ENCODE peak calls at places on chromosomes 1 and 21, in eight cellular contexts. One of them, this sample, is unnamed.

GRCh38 chr1:66533804-66534745 is at the start of gene SGIP1:
- DNase-seq in aorta: peak; percentile 86
- DNase-seq in uterus: peak; percentile 68
- DNase-seq in cerebellar nuclear complex: peak; percentile 30
- DNase-seq in IMR-90: peak; percentile 88
- DNase-seq in CD8-positive, alpha-beta memory T cell: no peak
- DNase-seq in EL: peak; percentile 81
- DNase-seq in nephron progenitor cell: peak; percentile 56
- DNase-seq in this sample: peak; percentile 64

GRCh38 chr1:232450626-232451025 is 179.3 kb downstream of the SIPA1L2 start:
- DNase-seq in aorta: no peak
- DNase-seq in uterus: no peak
- DNase-seq in IMR-90: peak; percentile 45
- DNase-seq in CD8-positive, alpha-beta memory T cell: no peak
- DNase-seq in nephron progenitor cell: no peak
- DNase-seq in cerebellar nuclear complex: no peak
- DNase-seq in EL: peak; percentile 30
- DNase-seq in this sample: no peak

GRCh38 chr1:19628879-19629278 is 15.2 kb upstream of the NBL1 start:
- DNase-seq in aorta: no peak
- DNase-seq in cerebellar nuclear complex: no peak
- DNase-seq in EL: no peak
- DNase-seq in nephron progenitor cell: no peak
- DNase-seq in IMR-90: no peak
- DNase-seq in CD8-positive, alpha-beta memory T cell: no peak
- DNase-seq in uterus: no peak
- DNase-seq in this sample: no peak

GRCh38 chr1:16172964-16173446 is 17.1 kb upstream of the EPHA2 start:
- DNase-seq in cerebellar nuclear complex: no peak
- DNase-seq in IMR-90: peak; percentile 45
- DNase-seq in uterus: no peak
- DNase-seq in EL: peak; percentile 68
- DNase-seq in aorta: no peak
- DNase-seq in nephron progenitor cell: no peak
- DNase-seq in CD8-positive, alpha-beta memory T cell: no peak
- DNase-seq in this sample: peak; percentile 53

GRCh38 chr1:99650773-99651437 is 5.0 kb downstream of the PALMD start:
- DNase-seq in cerebellar nuclear complex: no peak
- DNase-seq in nephron progenitor cell: no peak
- DNase-seq in IMR-90: no peak
- DNase-seq in CD8-positive, alpha-beta memory T cell: no peak
- DNase-seq in uterus: no peak
- DNase-seq in aorta: no peak
- DNase-seq in EL: no peak
- DNase-seq in this sample: no peak

GRCh38 chr1:1115136-1115829 is 606 bp downstream of the C1orf159 start:
- DNase-seq in nephron progenitor cell: no peak
- DNase-seq in CD8-positive, alpha-beta memory T cell: no peak
- DNase-seq in aorta: no peak
- DNase-seq in EL: no peak
- DNase-seq in IMR-90: no peak
- DNase-seq in uterus: no peak
- DNase-seq in cerebellar nuclear complex: no peak
- DNase-seq in this sample: no peak

GRCh38 chr1:42944207-42944928 is 14.3 kb downstream of the SLC2A1 start:
- DNase-seq in EL: no peak
- DNase-seq in aorta: peak; percentile 85
- DNase-seq in nephron progenitor cell: no peak
- DNase-seq in cerebellar nuclear complex: no peak
- DNase-seq in CD8-positive, alpha-beta memory T cell: no peak
- DNase-seq in IMR-90: no peak
- DNase-seq in uterus: no peak
- DNase-seq in this sample: no peak

GRCh38 chr1:172352435-172352834 is 68.0 kb upstream of the C1orf105 start:
- DNase-seq in cerebellar nuclear complex: no peak
- DNase-seq in uterus: no peak
- DNase-seq in aorta: no peak
- DNase-seq in CD8-positive, alpha-beta memory T cell: no peak
- DNase-seq in EL: peak; percentile 16
- DNase-seq in nephron progenitor cell: no peak
- DNase-seq in IMR-90: peak; percentile 28
- DNase-seq in this sample: peak; percentile 23

GRCh38 chr1:118223426-118223825 is 38.4 kb upstream of the SPAG17 start:
- DNase-seq in IMR-90: no peak
- DNase-seq in cerebellar nuclear complex: no peak
- DNase-seq in aorta: no peak
- DNase-seq in nephron progenitor cell: peak; percentile 57
- DNase-seq in EL: peak; percentile 18
- DNase-seq in CD8-positive, alpha-beta memory T cell: no peak
- DNase-seq in uterus: no peak
- DNase-seq in this sample: no peak

GRCh38 chr1:230424440-230425251 is 1.5 kb downstream of the PGBD5 start:
- DNase-seq in nephron progenitor cell: peak; percentile 25
- DNase-seq in CD8-positive, alpha-beta memory T cell: no peak
- DNase-seq in uterus: no peak
- DNase-seq in IMR-90: no peak
- DNase-seq in EL: no peak
- DNase-seq in aorta: no peak
- DNase-seq in cerebellar nuclear complex: no peak
- DNase-seq in this sample: no peak

GRCh38 chr1:156373546-156373945 is 4.5 kb downstream of the RHBG start:
- DNase-seq in aorta: no peak
- DNase-seq in EL: no peak
- DNase-seq in uterus: no peak
- DNase-seq in CD8-positive, alpha-beta memory T cell: no peak
- DNase-seq in cerebellar nuclear complex: no peak
- DNase-seq in nephron progenitor cell: no peak
- DNase-seq in IMR-90: peak; percentile 6
- DNase-seq in this sample: no peak

GRCh38 chr1:60972841-60973364 is 109.5 kb upstream of the NFIA start:
- DNase-seq in CD8-positive, alpha-beta memory T cell: no peak
- DNase-seq in aorta: no peak
- DNase-seq in IMR-90: peak; percentile 76
- DNase-seq in EL: peak; percentile 88
- DNase-seq in cerebellar nuclear complex: no peak
- DNase-seq in uterus: no peak
- DNase-seq in nephron progenitor cell: no peak
- DNase-seq in this sample: peak; percentile 88

GRCh38 chr1:40856116-40856515 is 6.0 kb downstream of the CITED4 start:
- DNase-seq in uterus: no peak
- DNase-seq in cerebellar nuclear complex: no peak
- DNase-seq in aorta: no peak
- DNase-seq in nephron progenitor cell: no peak
- DNase-seq in EL: no peak
- DNase-seq in IMR-90: no peak
- DNase-seq in CD8-positive, alpha-beta memory T cell: no peak
- DNase-seq in this sample: no peak

GRCh38 chr1:32878183-32878582 is 7.5 kb upstream of the FNDC5 start:
- DNase-seq in IMR-90: peak; percentile 30
- DNase-seq in EL: peak; percentile 26
- DNase-seq in CD8-positive, alpha-beta memory T cell: no peak
- DNase-seq in nephron progenitor cell: no peak
- DNase-seq in uterus: no peak
- DNase-seq in aorta: peak; percentile 56
- DNase-seq in cerebellar nuclear complex: peak; percentile 68
- DNase-seq in this sample: peak; percentile 23

GRCh38 chr1:84428220-84428619 is 29.9 kb downstream of the DNASE2B start:
- DNase-seq in EL: no peak
- DNase-seq in cerebellar nuclear complex: no peak
- DNase-seq in aorta: no peak
- DNase-seq in IMR-90: no peak
- DNase-seq in CD8-positive, alpha-beta memory T cell: no peak
- DNase-seq in nephron progenitor cell: no peak
- DNase-seq in uterus: no peak
- DNase-seq in this sample: no peak

GRCh38 chr21:43006874-43007208 is 32.5 kb downstream of the PKNOX1 start:
- DNase-seq in aorta: no peak
- DNase-seq in CD8-positive, alpha-beta memory T cell: no peak
- DNase-seq in IMR-90: no peak
- DNase-seq in nephron progenitor cell: no peak
- DNase-seq in EL: no peak
- DNase-seq in uterus: no peak
- DNase-seq in cerebellar nuclear complex: no peak
- DNase-seq in this sample: no peak

GRCh38 chr21:43331962-43332458 is 94.9 kb downstream of the SIK1 start:
- DNase-seq in IMR-90: peak; percentile 99
- DNase-seq in aorta: no peak
- DNase-seq in nephron progenitor cell: no peak
- DNase-seq in uterus: no peak
- DNase-seq in cerebellar nuclear complex: no peak
- DNase-seq in CD8-positive, alpha-beta memory T cell: no peak
- DNase-seq in EL: peak; percentile 81
- DNase-seq in this sample: peak; percentile 87

GRCh38 chr1:234545512-234546386 is 64.2 kb downstream of the IRF2BP2 start:
- DNase-seq in cerebellar nuclear complex: no peak
- DNase-seq in IMR-90: peak; percentile 44
- DNase-seq in EL: no peak
- DNase-seq in nephron progenitor cell: no peak
- DNase-seq in aorta: no peak
- DNase-seq in CD8-positive, alpha-beta memory T cell: no peak
- DNase-seq in uterus: peak; percentile 17
- DNase-seq in this sample: no peak

GRCh38 chr21:43866659-43867331 is 1.8 kb downstream of the AGPAT3 start:
- DNase-seq in aorta: peak; percentile 73
- DNase-seq in IMR-90: no peak
- DNase-seq in CD8-positive, alpha-beta memory T cell: peak; percentile 45
- DNase-seq in uterus: no peak
- DNase-seq in cerebellar nuclear complex: no peak
- DNase-seq in EL: peak; percentile 11
- DNase-seq in nephron progenitor cell: no peak
- DNase-seq in this sample: no peak

GRCh38 chr1:96660503-96660902 is 61.1 kb upstream of the PTBP2 start:
- DNase-seq in IMR-90: peak; percentile 82
- DNase-seq in EL: peak; percentile 50
- DNase-seq in cerebellar nuclear complex: no peak
- DNase-seq in aorta: no peak
- DNase-seq in nephron progenitor cell: no peak
- DNase-seq in uterus: no peak
- DNase-seq in CD8-positive, alpha-beta memory T cell: no peak
- DNase-seq in this sample: peak; percentile 2

GRCh38 chr1:110203021-110203661 is 7.0 kb upstream of the KCNC4 start:
- DNase-seq in uterus: peak; percentile 59
- DNase-seq in EL: peak; percentile 74
- DNase-seq in nephron progenitor cell: peak; percentile 69
- DNase-seq in CD8-positive, alpha-beta memory T cell: peak; percentile 38
- DNase-seq in cerebellar nuclear complex: no peak
- DNase-seq in aorta: no peak
- DNase-seq in IMR-90: peak; percentile 66
- DNase-seq in this sample: peak; percentile 68

GRCh38 chr1:33295023-33295422 is 25.9 kb downstream of the A3GALT2 start:
- DNase-seq in IMR-90: no peak
- DNase-seq in uterus: no peak
- DNase-seq in cerebellar nuclear complex: no peak
- DNase-seq in CD8-positive, alpha-beta memory T cell: no peak
- DNase-seq in aorta: peak; percentile 74
- DNase-seq in EL: no peak
- DNase-seq in nephron progenitor cell: no peak
- DNase-seq in this sample: no peak